ENCODE peak calls at places on chromosomes 11 and 22, in six cellular contexts. W is H1, D is fibroblast of the aortic adventitia, Z is tibial nerve, O is fibroblast of lung, I is AG09309. R is an unnamed sample.

GRCh38 chr11:3002346-3002745 is 10.2 kb upstream of the NAP1L4 start:
- DNase-seq in D (no peak), W (no peak), I (no peak), Z (no peak), O (no peak), R (no peak)

GRCh38 chr22:32206774-32207758 is 2.2 kb upstream of the RFPL2 start:
- DNase-seq in O (no peak), I (no peak), D (peak), W (peak), Z (no peak), R (no peak)

GRCh38 chr22:41526802-41527799 is 17.2 kb downstream of the POLR3H start:
- DNase-seq in O (peak), D (peak), Z (no peak), I (no peak), W (peak), R (no peak)

GRCh38 chr11:65559951-65560537 is 1.9 kb upstream of the LTBP3 start:
- DNase-seq in I (no peak), O (peak), D (peak), Z (no peak), W (no peak), R (peak)

GRCh38 chr11:116459233-116459632 is 313.6 kb downstream of the BUD13 start:
- DNase-seq in D (no peak), O (no peak), I (no peak), W (no peak), Z (no peak), R (no peak)

GRCh38 chr11:28674432-28675076 is 566.4 kb downstream of the METTL15 start:
- DNase-seq in I (peak), D (peak), O (peak), Z (no peak), W (peak), R (peak)

GRCh38 chr11:62324738-62325556 is 12.3 kb upstream of the ASRGL1 start:
- DNase-seq in D (peak), Z (no peak), O (peak), W (peak), I (no peak), R (peak)

GRCh38 chr11:76880314-76880713 is 19.6 kb downstream of the ACER3 start:
- DNase-seq in Z (no peak), D (no peak), W (no peak), I (no peak), O (no peak), R (no peak)

GRCh38 chr11:17525570-17525969 is 18.6 kb downstream of the USH1C start:
- DNase-seq in W (no peak), D (no peak), O (no peak), Z (no peak), I (no peak), R (no peak)

GRCh38 chr22:48426466-48427380 is 1401.0 kb downstream of the BRD1 start:
- DNase-seq in D (no peak), Z (no peak), W (no peak), I (no peak), O (no peak), R (no peak)

GRCh38 chr11:124870430-124870829 is 5.2 kb downstream of the ROBO3 start:
- DNase-seq in D (no peak), I (no peak), Z (no peak), W (no peak), O (no peak), R (no peak)

GRCh38 chr11:992577-992976 is 43.9 kb downstream of the MUC6 start:
- DNase-seq in I (no peak), D (no peak), Z (no peak), W (no peak), O (no peak), R (no peak)

GRCh38 chr11:102685311-102685710 is 20.3 kb downstream of the MMP27 start:
- DNase-seq in Z (no peak), W (no peak), D (peak), I (no peak), O (no peak), R (no peak)

GRCh38 chr11:78192911-78193341 is 4.2 kb downstream of the USP35 start:
- DNase-seq in Z (no peak), I (no peak), D (peak), O (no peak), W (no peak), R (no peak)

GRCh38 chr22:27965547-27965946 is 46.5 kb upstream of the PITPNB start:
- DNase-seq in O (no peak), I (no peak), D (no peak), Z (no peak), W (no peak), R (no peak)

GRCh38 chr22:48748113-48748859 is 1079.4 kb downstream of the BRD1 start:
- DNase-seq in Z (no peak), O (no peak), D (no peak), W (peak), I (no peak), R (no peak)

GRCh38 chr11:67311556-67312082 is 8.3 kb downstream of the SSH3 start:
- DNase-seq in I (no peak), D (no peak), O (no peak), W (no peak), Z (no peak), R (no peak)

GRCh38 chr11:57493507-57494503 is 21.7 kb downstream of the SLC43A1 start:
- DNase-seq in D (no peak), Z (no peak), O (no peak), W (peak), I (no peak), R (no peak)

GRCh38 chr11:606245-606644 is 9.5 kb downstream of the IRF7 start:
- DNase-seq in I (no peak), D (peak), O (peak), Z (no peak), W (no peak), R (no peak)

GRCh38 chr11:5626191-5626590 is 1.4 kb downstream of the TRIM34 start:
- DNase-seq in I (peak), O (peak), W (no peak), Z (no peak), D (peak), R (peak)

GRCh38 chr11:96259053-96259837 is 83.8 kb downstream of the MAML2 start:
- DNase-seq in I (no peak), O (peak), Z (no peak), W (no peak), D (peak), R (peak)

GRCh38 chr11:725624-726202 is 19.7 kb downstream of the EPS8L2 start:
- DNase-seq in O (no peak), D (no peak), W (peak), I (no peak), Z (no peak), R (no peak)

GRCh38 chr11:96122601-96123044 is 198.7 kb upstream of the MTMR2 start:
- DNase-seq in I (no peak), O (no peak), D (no peak), Z (no peak), W (no peak), R (peak)

GRCh38 chr22:26589367-26589844 is 526 bp downstream of the TPST2 start:
- DNase-seq in Z (no peak), D (no peak), W (peak), I (no peak), O (no peak), R (peak)

DNA sequence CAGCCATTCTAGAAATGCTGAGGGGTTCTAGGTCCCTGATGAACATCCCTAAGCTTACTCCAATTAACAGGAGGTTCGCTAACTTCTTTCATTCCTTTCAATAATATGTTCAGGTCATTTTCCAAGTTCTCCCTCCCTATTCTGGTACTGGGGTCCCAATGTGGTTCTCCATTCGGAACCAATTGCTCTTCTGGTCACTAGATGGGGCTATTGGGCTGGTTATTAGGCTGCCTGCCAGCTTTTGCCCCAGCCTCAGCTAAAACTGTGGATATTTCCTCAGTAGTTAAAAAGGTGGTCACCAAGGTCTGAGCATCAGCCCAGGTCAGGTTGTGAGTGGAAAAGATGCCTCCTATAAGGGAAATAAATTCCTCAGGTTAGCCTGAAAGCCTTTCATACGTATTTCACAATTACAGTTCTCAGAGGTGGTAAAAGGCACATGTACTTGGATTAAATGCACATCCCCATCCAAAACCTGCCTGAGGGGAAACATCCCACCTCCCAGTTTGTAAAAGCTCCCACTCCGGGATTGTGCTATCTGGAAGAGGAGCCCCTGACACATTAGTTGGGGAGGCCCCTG is 161.1 kb upstream of the CCDC179 start:
- DNase-seq in W (no peak), I (no peak), O (peak), D (peak), Z (no peak), R (peak)
- TF ChIP-seq CTCF in W (peak), I (peak), O (peak), D (peak), Z (peak), R (peak)

GRCh38 chr22:45867118-45867905 is 109.7 kb downstream of the WNT7B start:
- DNase-seq in W (peak), Z (no peak), D (no peak), I (no peak), O (peak), R (no peak)
- TF ChIP-seq CTCF in W (peak), Z (no peak), D (peak), I (no peak), O (peak), R (peak)

GRCh38 chr11:126768702-126769101 is 231.9 kb downstream of the KIRREL3 start:
- DNase-seq in I (no peak), O (no peak), D (no peak), W (no peak), Z (no peak), R (no peak)

GRCh38 chr11:126766425-126766824 is 234.1 kb downstream of the KIRREL3 start:
- DNase-seq in W (no peak), O (no peak), Z (no peak), I (no peak), D (no peak), R (no peak)

GRCh38 chr11:126765196-126765595 is 235.4 kb downstream of the KIRREL3 start:
- DNase-seq in W (no peak), O (no peak), D (no peak), I (no peak), Z (no peak), R (no peak)

DNA sequence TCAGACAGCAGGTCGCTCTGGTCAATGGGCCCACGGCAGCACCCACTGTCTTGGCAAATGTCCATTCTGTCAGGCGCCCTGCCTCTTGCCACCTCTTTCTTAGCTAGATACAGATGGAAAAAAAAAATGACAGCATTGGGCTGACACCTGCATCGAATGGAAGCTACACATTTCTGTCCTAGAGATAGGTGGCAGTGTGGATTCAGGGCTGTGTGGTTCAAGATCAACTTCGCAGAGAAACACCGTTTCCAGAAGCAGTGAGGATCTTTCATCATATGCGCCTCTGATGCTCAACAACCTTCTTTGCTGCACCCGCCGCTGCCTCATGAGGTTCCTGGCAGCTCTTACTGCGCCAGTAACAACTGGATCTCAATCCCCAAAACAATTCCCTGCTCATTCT is 236.3 kb downstream of the KIRREL3 start:
- DNase-seq in O (no peak), Z (no peak), W (no peak), D (peak), I (no peak), R (no peak)
- TF ChIP-seq CTCF in O (no peak), Z (no peak), W (no peak), D (no peak), I (peak), R (peak)

DNA sequence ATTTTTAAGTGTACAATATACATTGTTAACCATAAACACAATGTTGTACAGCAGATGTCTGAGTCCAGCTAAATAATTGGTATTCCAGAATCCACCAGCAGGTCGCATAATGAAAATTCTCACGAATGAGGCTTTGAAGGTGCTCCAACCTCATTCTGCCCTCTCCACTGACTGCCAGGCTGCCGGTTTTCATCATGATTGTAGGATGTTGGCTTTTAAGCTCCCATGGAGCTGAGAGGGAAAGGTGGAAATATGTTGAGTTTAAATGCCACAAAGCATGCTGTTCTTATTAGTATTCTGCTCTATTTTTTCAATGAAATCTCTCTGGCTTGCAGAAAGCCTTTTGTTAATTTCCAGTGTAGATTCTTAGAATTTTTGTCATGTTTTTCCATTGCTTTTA is 337.2 kb upstream of the DDI1 start:
- DNase-seq in D (peak), Z (no peak), I (no peak), W (no peak), O (no peak), R (no peak)
- TF ChIP-seq CTCF in D (peak), Z (no peak), I (peak), W (no peak), O (no peak), R (peak)

GRCh38 chr11:117620131-117620530 is 176.9 kb downstream of the DSCAML1 start:
- DNase-seq in D (no peak), O (no peak), Z (no peak), I (no peak), W (no peak), R (no peak)
- TF ChIP-seq CTCF in D (no peak), O (no peak), Z (no peak), I (no peak), W (no peak), R (no peak)

GRCh38 chr11:7690648-7691047 is 15.6 kb downstream of the OVCH2 start:
- DNase-seq in W (no peak), Z (no peak), O (peak), I (no peak), D (peak), R (no peak)

GRCh38 chr11:7689239-7689638 is 15.9 kb upstream of the CYB5R2 start:
- DNase-seq in I (no peak), Z (no peak), W (no peak), O (no peak), D (no peak), R (no peak)

GRCh38 chr11:7696424-7696823 is 9.9 kb downstream of the OVCH2 start:
- DNase-seq in D (no peak), Z (no peak), W (no peak), I (no peak), O (no peak), R (no peak)

GRCh38 chr11:7691759-7692334 is 14.4 kb downstream of the OVCH2 start:
- DNase-seq in W (no peak), I (no peak), D (peak), O (no peak), Z (no peak), R (no peak)

DNA sequence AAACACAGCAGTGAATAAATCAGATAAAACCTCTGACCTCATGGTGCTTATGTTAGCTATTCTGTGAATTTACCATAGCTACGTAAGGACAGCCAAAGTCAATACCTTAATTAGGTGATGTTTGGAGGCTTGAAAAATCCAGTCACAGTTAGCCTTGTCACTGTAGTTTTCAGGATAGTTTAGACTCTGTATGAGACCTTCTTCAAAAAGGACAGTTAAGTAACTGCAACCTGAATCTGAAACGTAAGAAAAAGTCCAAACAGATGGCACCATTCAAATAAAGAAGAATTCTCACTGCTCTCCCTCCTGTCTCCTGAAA is 11.4 kb downstream of the OVCH2 start:
- DNase-seq in I (no peak), D (no peak), W (no peak), O (no peak), Z (no peak), R (no peak)
- TF ChIP-seq CTCF in I (no peak), D (no peak), W (no peak), O (no peak), Z (no peak), R (peak)

DNA sequence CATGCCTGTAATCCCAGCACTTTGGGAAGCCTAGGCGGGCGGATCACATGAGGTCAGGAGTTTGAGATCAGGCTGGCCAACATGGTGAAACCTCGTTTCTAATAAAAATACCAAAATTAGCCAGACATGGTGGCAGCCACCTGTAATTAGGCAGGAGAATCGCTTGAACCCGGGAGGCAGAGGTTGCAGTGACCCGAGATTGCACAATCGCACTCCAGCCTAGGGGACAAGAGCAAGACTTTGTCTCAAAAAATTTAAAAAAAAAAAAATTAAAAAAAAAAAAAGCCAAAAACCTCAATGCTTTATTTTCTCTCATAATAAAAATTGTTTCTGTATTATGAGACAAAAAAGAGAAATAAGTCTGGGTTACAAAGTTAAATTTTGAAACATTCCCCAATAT is 54.2 kb downstream of the RDX start:
- DNase-seq in Z (no peak), O (no peak), D (no peak), W (no peak), I (no peak), R (no peak)
- TF ChIP-seq CTCF in Z (no peak), O (no peak), D (no peak), W (no peak), I (no peak), R (no peak)

GRCh38 chr11:12377106-12377823 is at the start of gene PARVA:
- DNase-seq in Z (peak), W (peak), D (peak), O (peak), I (peak), R (peak)

GRCh38 chr11:12381875-12382274 is 4.5 kb downstream of the PARVA start:
- DNase-seq in Z (no peak), O (no peak), W (no peak), I (no peak), D (no peak), R (no peak)

GRCh38 chr11:12376259-12376971 is 956 bp upstream of the PARVA start:
- DNase-seq in D (peak), W (no peak), O (peak), Z (no peak), I (peak), R (no peak)

GRCh38 chr11:12380565-12381325 is 3.4 kb downstream of the PARVA start:
- DNase-seq in D (no peak), W (no peak), Z (no peak), O (no peak), I (no peak), R (no peak)

GRCh38 chr11:12377824-12378593 is 638 bp downstream of the PARVA start:
- DNase-seq in D (peak), O (peak), W (peak), Z (peak), I (peak), R (peak)
- TF ChIP-seq CTCF in D (no peak), O (no peak), W (peak), Z (peak), I (no peak), R (peak)